ENCODE peak calls at places on chromosome 14, in seven cellular contexts. One of them, this sample, is unnamed. For H3K4me1, the result is how much of the 10 kb centered on the place peaks cover.

GRCh38 chr14:89399594-89400068 is 17.4 kb downstream of the FOXN3 start:
- DNase-seq in pancreas: no peak
- DNase-seq in stomach: no peak
- DNase-seq in PC-3: no peak
- DNase-seq in left lung: no peak
- DNase-seq in psoas muscle: no peak
- DNase-seq in uterus: no peak
- DNase-seq in this sample: no peak

GRCh38 chr14:25118671-25119070 is 68.7 kb upstream of the STXBP6 start:
- DNase-seq in pancreas: no peak
- DNase-seq in stomach: no peak
- DNase-seq in PC-3: no peak
- DNase-seq in left lung: no peak
- DNase-seq in psoas muscle: no peak
- DNase-seq in uterus: no peak
- DNase-seq in this sample: no peak

GRCh38 chr14:34256223-34256622 is 205.8 kb downstream of the SPTSSA start:
- DNase-seq in pancreas: no peak
- DNase-seq in stomach: no peak
- DNase-seq in PC-3: no peak
- DNase-seq in left lung: no peak
- DNase-seq in psoas muscle: no peak
- DNase-seq in uterus: no peak
- DNase-seq in this sample: no peak

GRCh38 chr14:53190938-53191337 is 37.8 kb upstream of the DDHD1 start:
- DNase-seq in pancreas: no peak
- DNase-seq in stomach: no peak
- DNase-seq in PC-3: peak
- DNase-seq in left lung: no peak
- DNase-seq in psoas muscle: no peak
- DNase-seq in uterus: no peak
- DNase-seq in this sample: no peak

GRCh38 chr14:96762650-96763049 is 34.5 kb upstream of the VRK1 start:
- DNase-seq in pancreas: no peak
- DNase-seq in stomach: no peak
- DNase-seq in PC-3: peak
- DNase-seq in left lung: no peak
- DNase-seq in psoas muscle: no peak
- DNase-seq in uterus: no peak
- DNase-seq in this sample: no peak

GRCh38 chr14:69090187-69090789 is 62.6 kb downstream of the DCAF5 start:
- DNase-seq in pancreas: no peak
- DNase-seq in stomach: no peak
- DNase-seq in PC-3: peak
- DNase-seq in left lung: no peak
- DNase-seq in psoas muscle: no peak
- DNase-seq in uterus: no peak
- DNase-seq in this sample: no peak

GRCh38 chr14:75561013-75561432 is 17.4 kb upstream of the FLVCR2 start:
- DNase-seq in pancreas: peak
- DNase-seq in stomach: peak
- DNase-seq in PC-3: peak
- DNase-seq in left lung: peak
- DNase-seq in psoas muscle: peak
- DNase-seq in uterus: peak
- DNase-seq in this sample: no peak

GRCh38 chr14:35336171-35337073 is 44.2 kb downstream of the PSMA6 start:
- DNase-seq in pancreas: peak
- DNase-seq in stomach: peak
- DNase-seq in PC-3: peak
- DNase-seq in left lung: peak
- DNase-seq in psoas muscle: peak
- DNase-seq in uterus: peak
- DNase-seq in this sample: peak

GRCh38 chr14:35286707-35287106 is 5.5 kb upstream of the PSMA6 start:
- DNase-seq in pancreas: no peak
- DNase-seq in stomach: no peak
- DNase-seq in PC-3: no peak
- DNase-seq in left lung: no peak
- DNase-seq in psoas muscle: no peak
- DNase-seq in uterus: no peak
- DNase-seq in this sample: no peak

GRCh38 chr14:100522616-100523021 is 64.6 kb downstream of the BEGAIN start:
- DNase-seq in pancreas: no peak
- DNase-seq in stomach: no peak
- DNase-seq in PC-3: no peak
- DNase-seq in left lung: peak
- DNase-seq in psoas muscle: no peak
- DNase-seq in uterus: no peak
- DNase-seq in this sample: no peak

GRCh38 chr14:104819361-104819771 is 18.5 kb downstream of the ZBTB42 start:
- DNase-seq in pancreas: no peak
- DNase-seq in stomach: peak
- DNase-seq in PC-3: no peak
- DNase-seq in left lung: no peak
- DNase-seq in psoas muscle: no peak
- DNase-seq in uterus: peak
- DNase-seq in this sample: no peak

GRCh38 chr14:80637726-80638619 is 303.6 kb downstream of the CEP128 start:
- DNase-seq in pancreas: no peak
- DNase-seq in stomach: no peak
- DNase-seq in PC-3: peak
- DNase-seq in left lung: no peak
- DNase-seq in psoas muscle: no peak
- DNase-seq in uterus: no peak
- DNase-seq in this sample: no peak

GRCh38 chr14:76961631-76962302 is 66.7 kb downstream of the IRF2BPL start:
- DNase-seq in pancreas: peak
- DNase-seq in stomach: peak
- DNase-seq in PC-3: peak
- DNase-seq in left lung: peak
- DNase-seq in psoas muscle: peak
- DNase-seq in uterus: peak
- DNase-seq in this sample: peak

GRCh38 chr14:89171168-89171567 is 245.9 kb downstream of the FOXN3 start:
- DNase-seq in pancreas: no peak
- DNase-seq in stomach: no peak
- DNase-seq in PC-3: no peak
- DNase-seq in left lung: no peak
- DNase-seq in psoas muscle: no peak
- DNase-seq in uterus: no peak
- DNase-seq in this sample: no peak

GRCh38 chr14:33765251-33765650 is 185.6 kb downstream of the EGLN3 start:
- DNase-seq in pancreas: no peak
- DNase-seq in stomach: no peak
- DNase-seq in PC-3: no peak
- DNase-seq in left lung: no peak
- DNase-seq in psoas muscle: no peak
- DNase-seq in uterus: no peak
- DNase-seq in this sample: no peak

GRCh38 chr14:75025082-75025481 is 22.4 kb downstream of the EIF2B2 start:
- DNase-seq in pancreas: no peak
- DNase-seq in stomach: no peak
- DNase-seq in PC-3: peak
- DNase-seq in left lung: no peak
- DNase-seq in psoas muscle: no peak
- DNase-seq in uterus: no peak
- DNase-seq in this sample: no peak

GRCh38 chr14:54374117-54374884 is 22.5 kb upstream of the CDKN3 start:
- DNase-seq in pancreas: no peak
- DNase-seq in stomach: no peak
- DNase-seq in PC-3: peak
- DNase-seq in left lung: no peak
- DNase-seq in psoas muscle: no peak
- DNase-seq in uterus: no peak
- DNase-seq in this sample: no peak

GRCh38 chr14:61536661-61537566 is 158.4 kb upstream of the HIF1A start:
- DNase-seq in pancreas: no peak
- DNase-seq in stomach: no peak
- DNase-seq in PC-3: no peak
- DNase-seq in left lung: no peak
- DNase-seq in psoas muscle: no peak
- DNase-seq in uterus: no peak
- DNase-seq in this sample: no peak

GRCh38 chr14:104967144-104967413 is 11.1 kb downstream of the AHNAK2 start:
- DNase-seq in pancreas: no peak
- DNase-seq in stomach: no peak
- DNase-seq in PC-3: no peak
- DNase-seq in left lung: no peak
- DNase-seq in psoas muscle: no peak
- DNase-seq in uterus: no peak
- DNase-seq in this sample: no peak

GRCh38 chr14:48936352-48936751 is 649.8 kb downstream of the RPS29 start:
- DNase-seq in pancreas: no peak
- DNase-seq in stomach: no peak
- DNase-seq in PC-3: peak
- DNase-seq in left lung: no peak
- DNase-seq in psoas muscle: no peak
- DNase-seq in uterus: no peak
- DNase-seq in this sample: no peak

GRCh38 chr14:96631621-96632362 is 129.6 kb downstream of the PAPOLA start:
- DNase-seq in pancreas: no peak
- DNase-seq in stomach: peak
- DNase-seq in PC-3: no peak
- DNase-seq in left lung: no peak
- DNase-seq in psoas muscle: no peak
- DNase-seq in uterus: no peak
- DNase-seq in this sample: no peak

GRCh38 chr14:36161781-36162180 is 14.7 kb downstream of the PTCSC3 start:
- DNase-seq in pancreas: no peak
- DNase-seq in stomach: no peak
- DNase-seq in PC-3: no peak
- DNase-seq in left lung: no peak
- DNase-seq in psoas muscle: no peak
- DNase-seq in uterus: no peak
- DNase-seq in this sample: no peak

GRCh38 chr14:29913550-29913949 is 14.1 kb downstream of the PRKD1 start:
- DNase-seq in pancreas: no peak
- DNase-seq in stomach: no peak
- DNase-seq in PC-3: no peak
- DNase-seq in left lung: no peak
- DNase-seq in psoas muscle: no peak
- DNase-seq in uterus: no peak
- DNase-seq in this sample: no peak

GRCh38 chr14:101563352-101563653 is 2.0 kb downstream of the DIO3 start:
- DNase-seq in pancreas: no peak
- DNase-seq in stomach: no peak
- DNase-seq in PC-3: no peak
- DNase-seq in left lung: no peak
- DNase-seq in psoas muscle: no peak
- DNase-seq in uterus: no peak
- DNase-seq in this sample: no peak

GRCh38 chr14:101560534-101561113 is 671 bp upstream of the DIO3 start:
- DNase-seq in pancreas: no peak
- DNase-seq in stomach: no peak
- DNase-seq in PC-3: no peak
- DNase-seq in left lung: no peak
- DNase-seq in psoas muscle: no peak
- DNase-seq in uterus: no peak
- DNase-seq in this sample: no peak

GRCh38 chr14:101562659-101563351 is 1.5 kb downstream of the DIO3 start:
- DNase-seq in pancreas: no peak
- DNase-seq in stomach: no peak
- DNase-seq in PC-3: no peak
- DNase-seq in left lung: no peak
- DNase-seq in psoas muscle: peak
- DNase-seq in uterus: no peak
- DNase-seq in this sample: no peak

GRCh38 chr14:101561145-101561896 is at the start of gene DIO3:
- DNase-seq in pancreas: no peak
- DNase-seq in stomach: no peak
- DNase-seq in PC-3: peak
- DNase-seq in left lung: no peak
- DNase-seq in psoas muscle: peak
- DNase-seq in uterus: peak
- DNase-seq in this sample: no peak

GRCh38 chr14:101561897-101562490 is 699 bp downstream of the DIO3 start:
- DNase-seq in pancreas: no peak
- DNase-seq in stomach: no peak
- DNase-seq in PC-3: no peak
- DNase-seq in left lung: no peak
- DNase-seq in psoas muscle: peak
- DNase-seq in uterus: no peak
- DNase-seq in this sample: no peak
- TF ChIP-seq CTCF in pancreas: no peak
- TF ChIP-seq CTCF in stomach: no peak
- TF ChIP-seq CTCF in PC-3: no peak
- TF ChIP-seq CTCF in left lung: no peak
- TF ChIP-seq CTCF in psoas muscle: no peak
- TF ChIP-seq CTCF in uterus: no peak
- TF ChIP-seq CTCF in this sample: no peak

GRCh38 chr14:64830961-64831360 is 48.7 kb downstream of the SPTB start:
- DNase-seq in pancreas: no peak
- DNase-seq in stomach: no peak
- DNase-seq in PC-3: no peak
- DNase-seq in left lung: no peak
- DNase-seq in psoas muscle: no peak
- DNase-seq in uterus: no peak
- DNase-seq in this sample: no peak
- H3K27ac ChIP-seq in pancreas: no peak
- H3K27ac ChIP-seq in stomach: no peak
- H3K27ac ChIP-seq in PC-3: no peak
- H3K27ac ChIP-seq in left lung: no peak
- H3K27ac ChIP-seq in psoas muscle: peak
- H3K27ac ChIP-seq in uterus: no peak
- H3K27ac ChIP-seq in this sample: no peak

GRCh38 chr14:64704145-64704742 is at the start of gene PLEKHG3:
- DNase-seq in pancreas: peak
- DNase-seq in stomach: peak
- DNase-seq in PC-3: peak
- DNase-seq in left lung: peak
- DNase-seq in psoas muscle: peak
- DNase-seq in uterus: peak
- DNase-seq in this sample: no peak
- H3K4me1 ChIP-seq in pancreas: under half
- H3K4me1 ChIP-seq in stomach: half or more
- H3K4me1 ChIP-seq in PC-3: half or more
- H3K4me1 ChIP-seq in left lung: half or more
- H3K4me1 ChIP-seq in psoas muscle: under half
- H3K4me1 ChIP-seq in uterus: under half
- H3K4me1 ChIP-seq in this sample: under half

GRCh38 chr14:21802441-21802840 is 128.8 kb upstream of the OR4E1 start:
- DNase-seq in pancreas: no peak
- DNase-seq in stomach: no peak
- DNase-seq in PC-3: no peak
- DNase-seq in left lung: no peak
- DNase-seq in psoas muscle: no peak
- DNase-seq in uterus: no peak
- DNase-seq in this sample: no peak

GRCh38 chr14:21795456-21795855 is 121.8 kb upstream of the OR4E1 start:
- DNase-seq in pancreas: no peak
- DNase-seq in stomach: no peak
- DNase-seq in PC-3: no peak
- DNase-seq in left lung: no peak
- DNase-seq in psoas muscle: no peak
- DNase-seq in uterus: no peak
- DNase-seq in this sample: no peak

GRCh38 chr14:21791749-21792148 is 118.1 kb upstream of the OR4E1 start:
- DNase-seq in pancreas: no peak
- DNase-seq in stomach: no peak
- DNase-seq in PC-3: no peak
- DNase-seq in left lung: no peak
- DNase-seq in psoas muscle: no peak
- DNase-seq in uterus: no peak
- DNase-seq in this sample: no peak

GRCh38 chr14:21796912-21797311 is 123.3 kb upstream of the OR4E1 start:
- DNase-seq in pancreas: no peak
- DNase-seq in stomach: no peak
- DNase-seq in PC-3: no peak
- DNase-seq in left lung: no peak
- DNase-seq in psoas muscle: no peak
- DNase-seq in uterus: no peak
- DNase-seq in this sample: no peak
- TF ChIP-seq CTCF in pancreas: no peak
- TF ChIP-seq CTCF in stomach: no peak
- TF ChIP-seq CTCF in PC-3: no peak
- TF ChIP-seq CTCF in left lung: no peak
- TF ChIP-seq CTCF in psoas muscle: no peak
- TF ChIP-seq CTCF in uterus: no peak
- TF ChIP-seq CTCF in this sample: no peak

This sample was measured in ascending aorta.